ENCODE peak calls at places on chromosome 7, in eight cellular contexts. J, L, A, D, H, F, I and P are unnamed samples.
A peak's percentile ranks its signal among the peaks of the same experiment; 100 is the strongest.

GRCh38 chr7:105990141-105990540 is 27.1 kb downstream of the CDHR3 start:
- DNase-seq in A (no peak), H (no peak), F (no peak), I (no peak), L (no peak), D (no peak), J (no peak), P (no peak)

GRCh38 chr7:126605056-126605455 is 647.7 kb downstream of the GRM8 start:
- DNase-seq in I (no peak), H (no peak), L (no peak), D (no peak), J (no peak), F (no peak), A (no peak), P (no peak)

GRCh38 chr7:9921326-9921725 is 1052.3 kb upstream of the PHF14 start:
- DNase-seq in A (no peak), J (no peak), F (no peak), D (no peak), I (no peak), H (no peak), L (no peak), P (no peak)

GRCh38 chr7:47147213-47147631 is 434.7 kb downstream of the TNS3 start:
- DNase-seq in L (no peak), J (no peak), D (no peak), F (no peak), H (no peak), I (no peak), A (no peak), P (no peak)

GRCh38 chr7:44321796-44322195 is 3.6 kb downstream of the CAMK2B start:
- DNase-seq in I (no peak), F (no peak), H (no peak), L (no peak), D (no peak), A (no peak), J (no peak), P (no peak)

GRCh38 chr7:122944682-122945303 is 50.7 kb downstream of the TAS2R16 start:
- DNase-seq in H (no peak), I (no peak), A (no peak), L (no peak), J (no peak), F (peak; percentile 51), D (no peak), P (peak; percentile 43)

GRCh38 chr7:50785346-50785745 is 2.6 kb upstream of the GRB10 start:
- DNase-seq in D (no peak), L (no peak), A (no peak), F (no peak), I (no peak), H (no peak), J (no peak), P (no peak)

GRCh38 chr7:5508698-5509097 is 85.1 kb upstream of the TNRC18 start:
- DNase-seq in A (no peak), J (no peak), H (no peak), D (no peak), I (no peak), F (no peak), L (no peak), P (no peak)

GRCh38 chr7:128177768-128178550 is 63.1 kb upstream of the LEP start:
- DNase-seq in I (no peak), F (no peak), L (no peak), J (no peak), D (no peak), A (no peak), H (no peak), P (no peak)

GRCh38 chr7:112022128-112022527 is 184.1 kb downstream of the DOCK4 start:
- DNase-seq in L (no peak), H (no peak), I (peak; percentile 8), A (no peak), D (no peak), J (no peak), F (no peak), P (no peak)

GRCh38 chr7:134992626-134993179 is 6.4 kb downstream of the AGBL3 start:
- DNase-seq in J (no peak), D (no peak), H (no peak), F (peak; percentile 17), L (no peak), I (no peak), A (no peak), P (peak; percentile 92)

GRCh38 chr7:380226-380550 is 90.2 kb downstream of the FOXL3 start:
- DNase-seq in H (peak; percentile 58), I (no peak), A (peak; percentile 40), J (no peak), F (no peak), D (peak; percentile 22), L (no peak), P (no peak)

GRCh38 chr7:33186187-33186586 is 56.8 kb downstream of the BBS9 start:
- DNase-seq in D (no peak), L (no peak), A (peak; percentile 40), I (no peak), J (no peak), H (no peak), F (peak; percentile 40), P (peak; percentile 83)

GRCh38 chr7:57772126-57772924 is 322.3 kb downstream of the ZNF716 start:
- DNase-seq in I (no peak), J (no peak), H (no peak), L (no peak), D (no peak), F (no peak), A (no peak), P (no peak)

GRCh38 chr7:12131122-12131521 is 80.0 kb upstream of the TMEM106B start:
- DNase-seq in D (no peak), L (no peak), A (no peak), F (no peak), J (no peak), I (no peak), H (no peak), P (no peak)

GRCh38 chr7:4830176-4830575 is 31.7 kb downstream of the PAPOLB start:
- DNase-seq in L (peak; percentile 66), A (peak; percentile 93), D (peak; percentile 71), F (peak; percentile 63), J (peak; percentile 20), H (no peak), I (peak; percentile 78), P (peak; percentile 83)

GRCh38 chr7:46169384-46169755 is 248.3 kb upstream of the IGFBP3 start:
- DNase-seq in L (no peak), I (no peak), H (no peak), D (no peak), A (no peak), F (no peak), J (no peak), P (no peak)

GRCh38 chr7:149733554-149734513 is 39.6 kb downstream of the ZNF467 start:
- DNase-seq in D (no peak), F (no peak), J (no peak), H (peak; percentile 60), L (no peak), I (no peak), A (no peak), P (no peak)

GRCh38 chr7:95478139-95479037 is 7.4 kb upstream of the ASB4 start:
- DNase-seq in A (peak; percentile 71), F (peak; percentile 33), I (peak; percentile 76), L (no peak), H (no peak), D (no peak), J (no peak), P (peak; percentile 73)

GRCh38 chr7:158617737-158618128 is 30.1 kb upstream of the PTPRN2 start:
- DNase-seq in F (peak; percentile 21), H (no peak), I (no peak), D (no peak), L (no peak), J (no peak), A (peak; percentile 88), P (peak; percentile 96)

GRCh38 chr7:92527300-92528187 is 776 bp downstream of the PEX1 start:
- DNase-seq in F (peak; percentile 58), D (peak; percentile 44), I (peak; percentile 74), A (peak; percentile 81), L (peak; percentile 62), H (no peak), J (peak; percentile 3), P (peak; percentile 42)

DNA sequence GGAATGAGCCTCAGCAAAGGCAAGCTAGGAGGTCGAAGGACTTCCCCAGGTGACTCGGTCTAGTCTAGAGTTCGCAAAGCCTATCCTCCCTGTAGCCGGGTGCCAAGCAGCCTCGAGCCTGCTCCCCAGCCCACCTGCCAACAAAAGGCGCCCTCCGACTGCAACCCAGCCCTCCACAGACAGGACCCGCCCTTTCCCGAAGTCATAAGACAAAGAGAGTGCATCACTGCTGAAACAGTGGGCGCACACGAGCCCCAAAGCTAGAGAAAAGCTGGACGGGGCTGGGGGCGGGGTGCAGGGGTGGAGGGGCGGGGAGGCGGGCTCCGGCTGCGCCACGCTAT is 667 bp upstream of the COL1A2 start:
- DNase-seq in H (peak; percentile 74), A (no peak), F (peak; percentile 57), D (no peak), J (peak; percentile 69), L (no peak), I (no peak), P (peak; percentile 77)
- H3K4me3 ChIP-seq in H (peak overlapping the region; percentile 68), A (peak overlapping the region; percentile 80), F (peak overlapping the region; percentile 89), D (peak overlapping the region; percentile 51), J (peak overlapping the region; percentile 96), L (no peak overlapping the region), I (no peak overlapping the region), P (peak overlapping the region; percentile 69)

GRCh38 chr7:55550838-55551537 is 21.3 kb downstream of the VOPP1 start:
- DNase-seq in I (peak; percentile 63), L (no peak), D (no peak), H (no peak), J (no peak), F (no peak), A (no peak), P (no peak)

GRCh38 chr7:55548295-55548731 is 24.0 kb downstream of the VOPP1 start:
- DNase-seq in J (no peak), H (no peak), I (no peak), D (no peak), F (no peak), L (no peak), A (no peak), P (no peak)

GRCh38 chr7:55552320-55553086 is 19.8 kb downstream of the VOPP1 start:
- DNase-seq in J (no peak), H (peak; percentile 74), I (no peak), L (no peak), F (peak; percentile 75), D (peak; percentile 62), A (no peak), P (peak; percentile 96)

GRCh38 chr7:55549457-55549856 is 22.8 kb downstream of the VOPP1 start:
- DNase-seq in H (no peak), J (no peak), L (no peak), I (no peak), A (no peak), D (no peak), F (no peak), P (no peak)

GRCh38 chr7:55550010-55550409 is 22.3 kb downstream of the VOPP1 start:
- DNase-seq in H (no peak), D (peak; percentile 83), A (no peak), F (no peak), I (no peak), L (no peak), J (no peak), P (no peak)
- TF ChIP-seq CTCF in H (no peak), D (peak; percentile 46), A (peak; percentile 54), F (no peak), I (no peak), L (peak; percentile 12), J (no peak), P (no peak)

GRCh38 chr7:8065356-8065813 is 96.8 kb downstream of the GLCCI1 start:
- DNase-seq in A (no peak), D (no peak), I (no peak), H (no peak), J (peak; percentile 30), F (peak; percentile 87), L (no peak), P (peak; percentile 51)
- H3K4me3 ChIP-seq in A (no peak overlapping the region), D (no peak overlapping the region), I (no peak overlapping the region), H (peak overlapping the region; percentile 18), J (no peak overlapping the region), F (no peak overlapping the region), L (no peak overlapping the region), P (no peak overlapping the region)

GRCh38 chr7:41956712-41957111 is 253.8 kb upstream of the INHBA start:
- DNase-seq in A (no peak), H (no peak), F (no peak), D (no peak), J (no peak), I (no peak), L (no peak), P (no peak)
- TF ChIP-seq CTCF in A (no peak), H (no peak), F (no peak), D (no peak), J (no peak), I (no peak), L (no peak), P (no peak)